ENCODE peak calls at places on chromosomes 12 and 14, in seven cellular contexts. One of them, this sample, is unnamed.

GRCh38 chr12:62005615-62006014 is 254.6 kb upstream of the USP15 start:
- DNase-seq in bronchial epithelial cell: no peak
- DNase-seq in AG10803: no peak
- DNase-seq in PC-9: no peak
- DNase-seq in cardiac muscle cell: no peak
- DNase-seq in suprapubic skin: no peak
- DNase-seq in ovary: no peak
- DNase-seq in this sample: no peak

GRCh38 chr14:32366995-32367394 is 37.9 kb downstream of the AKAP6 start:
- DNase-seq in bronchial epithelial cell: no peak
- DNase-seq in AG10803: peak; percentile 34
- DNase-seq in PC-9: no peak
- DNase-seq in cardiac muscle cell: peak; percentile 55
- DNase-seq in suprapubic skin: no peak
- DNase-seq in ovary: no peak
- DNase-seq in this sample: no peak

GRCh38 chr14:50961606-50962259 is 17.4 kb upstream of the PYGL start:
- DNase-seq in bronchial epithelial cell: peak; percentile 76
- DNase-seq in AG10803: peak; percentile 86
- DNase-seq in PC-9: peak; percentile 93
- DNase-seq in cardiac muscle cell: peak; percentile 86
- DNase-seq in suprapubic skin: no peak
- DNase-seq in ovary: no peak
- DNase-seq in this sample: peak; percentile 83

GRCh38 chr14:55240526-55241178 is 30.6 kb upstream of the FBXO34 start:
- DNase-seq in bronchial epithelial cell: no peak
- DNase-seq in AG10803: peak; percentile 54
- DNase-seq in PC-9: no peak
- DNase-seq in cardiac muscle cell: peak; percentile 44
- DNase-seq in suprapubic skin: no peak
- DNase-seq in ovary: no peak
- DNase-seq in this sample: peak; percentile 70

GRCh38 chr14:91250912-91251311 is 6.4 kb upstream of the GPR68 start:
- DNase-seq in bronchial epithelial cell: no peak
- DNase-seq in AG10803: peak; percentile 76
- DNase-seq in PC-9: no peak
- DNase-seq in cardiac muscle cell: no peak
- DNase-seq in suprapubic skin: no peak
- DNase-seq in ovary: no peak
- DNase-seq in this sample: peak; percentile 52

GRCh38 chr14:49461529-49462401 is 124.4 kb downstream of the RPS29 start:
- DNase-seq in bronchial epithelial cell: peak; percentile 75
- DNase-seq in AG10803: peak; percentile 77
- DNase-seq in PC-9: peak; percentile 67
- DNase-seq in cardiac muscle cell: peak; percentile 88
- DNase-seq in suprapubic skin: no peak
- DNase-seq in ovary: no peak
- DNase-seq in this sample: peak; percentile 32

GRCh38 chr12:71763682-71764379 is 9.2 kb downstream of the RAB21 start:
- DNase-seq in bronchial epithelial cell: no peak
- DNase-seq in AG10803: no peak
- DNase-seq in PC-9: no peak
- DNase-seq in cardiac muscle cell: peak; percentile 34
- DNase-seq in suprapubic skin: no peak
- DNase-seq in ovary: no peak
- DNase-seq in this sample: no peak

GRCh38 chr14:54565236-54566151 is 1.4 kb upstream of the SAMD4A start:
- DNase-seq in bronchial epithelial cell: peak; percentile 66
- DNase-seq in AG10803: peak; percentile 95
- DNase-seq in PC-9: peak; percentile 81
- DNase-seq in cardiac muscle cell: peak; percentile 93
- DNase-seq in suprapubic skin: peak; percentile 97
- DNase-seq in ovary: peak; percentile 93
- DNase-seq in this sample: peak; percentile 92

GRCh38 chr14:69483765-69484443 is 624 bp upstream of the PLEKHD1 start:
- DNase-seq in bronchial epithelial cell: no peak
- DNase-seq in AG10803: peak; percentile 24
- DNase-seq in PC-9: no peak
- DNase-seq in cardiac muscle cell: peak; percentile 26
- DNase-seq in suprapubic skin: no peak
- DNase-seq in ovary: peak; percentile 39
- DNase-seq in this sample: no peak

GRCh38 chr14:88521818-88522217 is 33.0 kb downstream of the PTPN21 start:
- DNase-seq in bronchial epithelial cell: peak; percentile 5
- DNase-seq in AG10803: peak; percentile 17
- DNase-seq in PC-9: peak; percentile 35
- DNase-seq in cardiac muscle cell: peak; percentile 32
- DNase-seq in suprapubic skin: no peak
- DNase-seq in ovary: no peak
- DNase-seq in this sample: no peak

GRCh38 chr12:54164402-54165145 is 24.2 kb downstream of the SMUG1 start:
- DNase-seq in bronchial epithelial cell: no peak
- DNase-seq in AG10803: no peak
- DNase-seq in PC-9: no peak
- DNase-seq in cardiac muscle cell: no peak
- DNase-seq in suprapubic skin: no peak
- DNase-seq in ovary: no peak
- DNase-seq in this sample: no peak

GRCh38 chr14:101246894-101247853 is 314.1 kb upstream of the DIO3 start:
- DNase-seq in bronchial epithelial cell: no peak
- DNase-seq in AG10803: no peak
- DNase-seq in PC-9: no peak
- DNase-seq in cardiac muscle cell: no peak
- DNase-seq in suprapubic skin: peak; percentile 31
- DNase-seq in ovary: no peak
- DNase-seq in this sample: no peak

GRCh38 chr14:61527325-61528100 is 167.8 kb upstream of the HIF1A start:
- DNase-seq in bronchial epithelial cell: peak; percentile 83
- DNase-seq in AG10803: peak; percentile 71
- DNase-seq in PC-9: peak; percentile 74
- DNase-seq in cardiac muscle cell: peak; percentile 89
- DNase-seq in suprapubic skin: no peak
- DNase-seq in ovary: peak; percentile 52
- DNase-seq in this sample: peak; percentile 78

GRCh38 chr12:91885851-91886250 is 259.8 kb downstream of the BTG1 start:
- DNase-seq in bronchial epithelial cell: peak; percentile 26
- DNase-seq in AG10803: no peak
- DNase-seq in PC-9: peak; percentile 97
- DNase-seq in cardiac muscle cell: no peak
- DNase-seq in suprapubic skin: no peak
- DNase-seq in ovary: no peak
- DNase-seq in this sample: no peak

DNA sequence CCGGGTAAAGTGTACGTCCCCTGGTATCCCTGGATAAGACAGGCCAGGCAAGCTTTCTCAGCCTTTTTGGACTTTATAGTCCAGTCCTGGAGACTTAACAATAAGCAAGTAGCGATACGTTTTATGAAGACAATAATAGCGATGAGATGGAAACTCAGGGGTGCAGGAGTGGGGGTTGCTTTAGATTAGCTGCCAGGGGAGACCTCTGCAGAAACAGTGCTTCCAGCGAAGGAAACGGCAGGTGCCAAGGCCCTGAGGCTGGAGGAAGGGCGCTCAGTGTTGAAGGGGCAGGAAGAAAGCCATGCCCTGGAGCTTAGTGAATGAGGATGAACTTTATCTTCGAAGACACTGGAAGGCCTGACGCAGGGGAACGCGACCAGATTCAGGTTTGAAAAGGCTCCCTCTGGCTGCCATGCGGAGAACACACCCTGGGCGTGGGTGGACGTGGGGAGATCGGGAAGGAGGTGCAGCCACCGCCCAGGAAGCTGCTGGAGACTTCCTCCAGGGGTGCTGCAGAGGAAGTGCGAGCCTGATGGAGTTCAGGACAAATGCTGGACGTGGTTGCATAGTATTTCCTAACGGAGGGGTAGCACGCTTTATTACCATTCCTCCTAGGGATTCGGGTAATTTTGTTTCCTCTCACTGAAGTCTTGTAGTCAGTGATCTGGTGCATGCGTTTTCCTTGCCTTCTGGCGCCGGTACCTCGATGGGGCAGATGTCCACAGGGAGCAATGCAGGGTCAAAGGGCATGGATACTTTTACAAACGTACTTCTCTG is 26.1 kb upstream of the UBC start:
- DNase-seq in bronchial epithelial cell: peak; percentile 89
- DNase-seq in AG10803: peak; percentile 88
- DNase-seq in PC-9: peak; percentile 88
- DNase-seq in cardiac muscle cell: peak; percentile 93
- DNase-seq in suprapubic skin: peak; percentile 93
- DNase-seq in ovary: peak; percentile 87
- DNase-seq in this sample: peak; percentile 92
- H3K4me3 ChIP-seq in bronchial epithelial cell: peak overlapping the region; percentile 11
- H3K4me3 ChIP-seq in AG10803: peak overlapping the region; percentile 48
- H3K4me3 ChIP-seq in PC-9: peak overlapping the region; percentile 67
- H3K4me3 ChIP-seq in cardiac muscle cell: peak overlapping the region; percentile 48
- H3K4me3 ChIP-seq in suprapubic skin: peak overlapping the region; percentile 46
- H3K4me3 ChIP-seq in ovary: peak overlapping the region; percentile 53
- H3K4me3 ChIP-seq in this sample: peak overlapping the region; percentile 48

DNA sequence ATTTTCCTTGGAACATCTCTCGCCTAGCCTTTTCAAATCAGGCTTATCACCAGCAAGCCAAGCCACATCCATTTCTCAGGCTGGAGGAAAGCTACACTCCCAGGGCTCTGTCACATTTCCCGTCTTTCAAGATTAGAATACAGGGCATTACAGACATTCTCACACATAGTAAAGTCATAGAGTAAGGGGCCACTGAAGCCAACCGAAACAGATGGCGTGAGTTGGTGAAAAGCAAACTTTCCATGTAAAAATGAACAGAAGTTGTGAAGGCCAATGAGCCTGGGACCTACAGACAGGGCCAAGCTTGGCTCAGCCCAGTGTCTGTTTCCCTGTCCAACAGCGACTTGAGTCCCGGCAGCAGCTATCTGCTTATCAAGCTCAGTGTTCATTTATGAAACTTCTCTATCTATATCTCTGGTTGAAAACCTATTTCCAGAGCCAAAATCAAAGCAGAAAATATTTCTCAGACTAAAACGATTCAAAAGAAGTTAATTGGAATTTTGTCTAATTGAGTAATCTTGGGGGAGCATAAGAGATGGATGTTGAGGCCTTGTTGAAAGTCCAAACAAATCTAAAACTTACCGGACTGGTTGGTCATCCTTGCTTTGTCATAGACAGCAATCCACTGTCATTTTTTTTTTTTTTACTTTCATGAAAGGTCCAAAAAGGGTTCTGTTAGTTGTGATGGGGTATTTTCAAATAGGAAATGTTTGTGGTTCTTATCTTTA is 105.6 kb downstream of the DAAM1 start:
- DNase-seq in bronchial epithelial cell: no peak
- DNase-seq in AG10803: no peak
- DNase-seq in PC-9: no peak
- DNase-seq in cardiac muscle cell: peak; percentile 44
- DNase-seq in suprapubic skin: no peak
- DNase-seq in ovary: no peak
- DNase-seq in this sample: no peak
- TF ChIP-seq CTCF in bronchial epithelial cell: no peak
- TF ChIP-seq CTCF in AG10803: no peak
- TF ChIP-seq CTCF in PC-9: no peak
- TF ChIP-seq CTCF in cardiac muscle cell: no peak
- TF ChIP-seq CTCF in suprapubic skin: no peak
- TF ChIP-seq CTCF in ovary: no peak
- TF ChIP-seq CTCF in this sample: no peak

DNA sequence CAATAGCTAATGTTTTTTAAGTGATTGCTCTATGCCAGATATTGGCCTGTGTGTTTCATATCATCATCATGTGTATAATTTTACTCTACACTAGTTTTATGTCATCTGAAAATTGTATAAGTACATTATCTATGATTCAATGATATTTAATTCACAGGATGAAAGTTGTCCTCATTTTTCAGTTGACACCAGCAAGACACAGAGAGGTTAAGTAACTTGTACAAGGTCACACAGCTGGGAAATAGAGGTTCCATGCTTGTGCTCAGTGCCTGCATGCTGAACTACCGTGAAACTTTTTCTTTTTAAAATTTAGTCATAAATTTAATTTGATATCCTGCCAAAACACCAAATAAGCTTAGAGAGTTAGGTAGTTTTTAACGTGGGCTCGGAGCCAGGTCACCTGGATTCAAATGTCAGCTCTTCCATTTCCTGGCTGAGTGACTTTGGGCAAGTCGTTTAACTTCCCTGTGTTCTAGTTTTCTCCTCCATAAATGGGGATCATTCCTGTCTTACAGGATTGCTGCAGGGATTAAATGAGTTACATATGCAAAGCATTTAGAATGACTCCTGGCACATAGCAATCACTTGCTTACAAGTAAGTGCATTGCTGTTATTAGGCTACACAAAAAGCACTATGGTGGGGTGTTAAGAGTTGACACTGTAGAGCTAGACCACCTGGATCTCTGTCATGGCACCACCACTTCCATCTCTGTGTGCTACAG is 183.9 kb downstream of the ETV6 start:
- DNase-seq in bronchial epithelial cell: no peak
- DNase-seq in AG10803: no peak
- DNase-seq in PC-9: no peak
- DNase-seq in cardiac muscle cell: no peak
- DNase-seq in suprapubic skin: no peak
- DNase-seq in ovary: no peak
- DNase-seq in this sample: no peak
- H3K4me3 ChIP-seq in bronchial epithelial cell: no peak overlapping the region
- H3K4me3 ChIP-seq in AG10803: no peak overlapping the region
- H3K4me3 ChIP-seq in PC-9: no peak overlapping the region
- H3K4me3 ChIP-seq in cardiac muscle cell: no peak overlapping the region
- H3K4me3 ChIP-seq in suprapubic skin: no peak overlapping the region
- H3K4me3 ChIP-seq in ovary: no peak overlapping the region
- H3K4me3 ChIP-seq in this sample: no peak overlapping the region

GRCh38 chr12:16880864-16881285 is 274.9 kb upstream of the LMO3 start:
- DNase-seq in bronchial epithelial cell: no peak
- DNase-seq in AG10803: no peak
- DNase-seq in PC-9: no peak
- DNase-seq in cardiac muscle cell: no peak
- DNase-seq in suprapubic skin: no peak
- DNase-seq in ovary: no peak
- DNase-seq in this sample: no peak
- TF ChIP-seq CTCF in bronchial epithelial cell: no peak
- TF ChIP-seq CTCF in AG10803: no peak
- TF ChIP-seq CTCF in PC-9: no peak
- TF ChIP-seq CTCF in cardiac muscle cell: no peak
- TF ChIP-seq CTCF in suprapubic skin: no peak
- TF ChIP-seq CTCF in ovary: no peak
- TF ChIP-seq CTCF in this sample: no peak